ENCODE peak calls at places on chromosomes 3 and 15, in seven cellular contexts. A is tibial nerve, T is stomach, X is uterus, F is ovary, H is HCT116, B is transverse colon. I is an unnamed sample.
A peak's percentile ranks its signal among the peaks of the same experiment; 100 is the strongest.

GRCh38 chr3:12155833-12156232 is 2.9 kb downstream of the TIMP4 start:
- DNase-seq in A (no peak), T (no peak), X (no peak), F (no peak), H (peak; percentile 67), B (no peak), I (no peak)

GRCh38 chr3:10467904-10468610 is 37.3 kb downstream of the ATP2B2 start:
- DNase-seq in A (no peak), T (peak; percentile 34), X (no peak), F (no peak), H (no peak), B (no peak), I (no peak)

GRCh38 chr3:142850395-142851023 is 38.4 kb downstream of the PCOLCE2 start:
- DNase-seq in A (no peak), T (peak; percentile 42), X (no peak), F (no peak), H (peak; percentile 51), B (no peak), I (no peak)

GRCh38 chr3:158845748-158846350 is 44.0 kb downstream of the MFSD1 start:
- DNase-seq in A (peak; percentile 18), T (no peak), X (no peak), F (no peak), H (peak; percentile 27), B (no peak), I (no peak)

GRCh38 chr3:28978092-28978491 is 302.8 kb upstream of the RBMS3 start:
- DNase-seq in A (no peak), T (no peak), X (no peak), F (no peak), H (no peak), B (no peak), I (no peak)

GRCh38 chr3:171459130-171459941 is 869 bp downstream of the TNIK start:
- DNase-seq in A (peak; percentile 17), T (peak; percentile 38), X (peak; percentile 28), F (peak; percentile 27), H (no peak), B (peak; percentile 76), I (no peak)

GRCh38 chr15:66778716-66779115 is 76.7 kb downstream of the SMAD6 start:
- DNase-seq in A (no peak), T (no peak), X (no peak), F (peak; percentile 20), H (no peak), B (no peak), I (no peak)

GRCh38 chr3:39207361-39208192 is 15.2 kb upstream of the XIRP1 start:
- DNase-seq in A (no peak), T (no peak), X (no peak), F (no peak), H (no peak), B (no peak), I (no peak)

GRCh38 chr3:14680115-14680514 is 5.2 kb downstream of the C3orf20 start:
- DNase-seq in A (no peak), T (no peak), X (no peak), F (no peak), H (no peak), B (no peak), I (no peak)

GRCh38 chr3:197468866-197469382 is 86.8 kb downstream of the BDH1 start:
- DNase-seq in A (no peak), T (peak; percentile 33), X (no peak), F (no peak), H (no peak), B (peak; percentile 53), I (no peak)

GRCh38 chr3:14429237-14429636 is 26.8 kb downstream of the SLC6A6 start:
- DNase-seq in A (no peak), T (no peak), X (no peak), F (no peak), H (no peak), B (no peak), I (no peak)

GRCh38 chr15:98669638-98670037 is 21.3 kb downstream of the IGF1R start:
- DNase-seq in A (no peak), T (no peak), X (no peak), F (no peak), H (no peak), B (no peak), I (no peak)

GRCh38 chr3:103052236-103052830 is 617.5 kb downstream of the ZPLD1 start:
- DNase-seq in A (peak; percentile 47), T (no peak), X (no peak), F (no peak), H (peak; percentile 21), B (peak; percentile 58), I (peak; percentile 47)

DNA sequence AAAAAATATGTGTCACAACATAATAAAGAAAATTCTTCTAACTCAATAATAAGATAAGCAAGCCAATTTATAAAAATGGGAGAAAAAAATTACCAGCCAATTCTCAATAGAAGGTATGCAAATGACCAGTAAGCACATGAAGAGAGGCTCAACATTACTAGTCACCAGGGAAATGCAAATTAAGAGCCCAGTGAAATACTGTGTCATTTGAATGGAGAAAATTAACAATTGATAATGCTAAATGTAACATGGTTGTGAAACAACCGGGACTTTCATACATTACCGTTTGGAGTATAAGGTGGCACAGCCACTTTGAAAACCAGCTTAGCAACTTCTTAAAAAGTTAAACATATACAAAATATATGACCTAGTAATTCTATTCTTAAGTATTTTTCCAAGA is 460.7 kb downstream of the IGSF11 start:
- DNase-seq in A (no peak), T (no peak), X (no peak), F (no peak), H (no peak), B (no peak), I (no peak)
- H3K4me3 ChIP-seq in A (no peak overlapping the region), T (no peak overlapping the region), X (no peak overlapping the region), F (no peak overlapping the region), H (no peak overlapping the region), B (no peak overlapping the region), I (no peak overlapping the region)

DNA sequence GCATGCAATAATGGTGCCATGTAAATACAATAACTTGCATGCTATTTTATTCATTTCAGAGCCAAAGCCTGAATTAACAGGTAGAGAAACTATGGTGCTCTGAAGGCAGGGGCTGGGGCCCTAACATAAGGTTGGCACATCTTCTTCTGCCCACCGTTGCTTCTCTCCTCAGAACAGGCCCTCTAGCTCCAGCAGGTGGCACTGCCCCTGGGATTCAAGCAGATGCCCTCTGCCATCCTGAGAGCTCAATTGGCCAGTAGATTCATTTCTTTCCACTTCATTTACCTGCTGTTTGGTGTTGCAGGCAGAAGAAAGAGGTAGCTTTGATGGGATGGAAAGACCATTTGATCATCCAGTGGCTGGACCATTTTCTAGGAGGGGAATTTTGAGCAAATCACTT is 130.5 kb downstream of the FOXB1 start:
- DNase-seq in A (no peak), T (no peak), X (no peak), F (no peak), H (no peak), B (no peak), I (no peak)
- TF ChIP-seq CTCF in A (no peak), T (no peak), X (no peak), F (no peak), H (peak; percentile 42), B (no peak), I (no peak)

GRCh38 chr3:49021813-49022720 is at the start of gene NDUFAF3:
- DNase-seq in A (peak; percentile 86), T (peak; percentile 95), X (peak; percentile 90), F (peak; percentile 93), H (peak; percentile 90), B (peak; percentile 95), I (peak; percentile 98)
- TF ChIP-seq POLR2A in A (peak; percentile 84), T (peak; percentile 61), X (peak; percentile 90), F (peak; percentile 95), H (peak; percentile 72), B (peak; percentile 79), I (no peak)

DNA sequence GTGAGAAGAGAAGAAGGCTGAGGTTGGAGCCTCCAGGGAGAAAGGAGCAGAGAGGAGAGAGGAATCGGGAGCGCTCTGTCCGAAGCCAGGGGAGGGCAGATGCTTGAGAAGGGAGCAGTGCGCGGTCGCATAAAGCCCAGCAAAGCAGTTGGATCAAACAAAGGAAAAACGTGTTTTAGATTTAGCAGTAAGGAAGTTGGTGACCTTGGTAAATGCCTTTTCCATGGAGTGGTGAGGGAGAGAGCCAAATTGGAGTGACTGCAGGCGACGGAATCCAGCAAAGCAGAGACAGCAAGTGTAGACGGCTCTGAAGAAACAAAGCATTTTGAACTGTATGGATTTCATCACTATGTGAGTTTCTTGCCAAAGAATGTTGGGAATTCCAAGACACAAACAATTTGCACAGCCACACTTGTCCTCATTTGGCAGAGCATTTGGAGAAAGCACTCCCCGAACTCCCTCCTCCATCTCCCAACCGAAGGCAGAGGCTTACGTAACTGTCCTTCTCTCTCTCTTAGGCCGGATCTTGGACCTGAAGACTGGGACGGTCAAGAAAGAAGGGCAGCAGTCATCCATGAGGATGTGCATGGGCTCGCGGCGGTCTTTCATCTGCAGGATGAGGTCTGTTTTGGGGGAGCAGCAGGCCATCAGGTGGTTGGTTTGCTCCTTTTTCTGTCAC is 103.6 kb downstream of the ARNT2 start:
- DNase-seq in A (no peak), T (no peak), X (peak; percentile 36), F (no peak), H (no peak), B (no peak), I (no peak)
- H3K4me3 ChIP-seq in A (no peak overlapping the region), T (no peak overlapping the region), X (no peak overlapping the region), F (no peak overlapping the region), H (no peak overlapping the region), B (no peak overlapping the region), I (no peak overlapping the region)

DNA sequence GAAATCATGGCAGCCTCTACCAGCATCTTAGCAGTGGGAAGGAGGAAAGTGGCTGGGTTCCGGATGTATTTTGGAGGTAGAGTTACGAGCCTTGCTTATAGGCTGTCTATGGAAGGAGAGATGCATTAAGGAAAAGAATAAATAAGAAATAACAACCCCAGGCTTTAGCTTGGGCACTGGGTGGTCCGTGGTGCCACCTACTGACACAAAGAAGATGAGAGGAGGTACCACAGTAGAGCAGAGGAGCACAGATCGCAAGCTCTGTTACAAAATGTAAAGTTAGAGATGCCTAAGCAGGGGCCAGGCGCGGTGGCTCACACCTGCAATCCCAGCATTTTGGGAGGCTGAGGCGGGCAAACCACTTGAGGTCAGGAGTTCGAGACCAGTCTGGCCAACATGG is 74.8 kb downstream of the TMEM39A start:
- DNase-seq in A (no peak), T (no peak), X (no peak), F (no peak), H (no peak), B (no peak), I (no peak)
- TF ChIP-seq CTCF in A (no peak), T (no peak), X (no peak), F (no peak), H (peak; percentile 9), B (no peak), I (no peak)

DNA sequence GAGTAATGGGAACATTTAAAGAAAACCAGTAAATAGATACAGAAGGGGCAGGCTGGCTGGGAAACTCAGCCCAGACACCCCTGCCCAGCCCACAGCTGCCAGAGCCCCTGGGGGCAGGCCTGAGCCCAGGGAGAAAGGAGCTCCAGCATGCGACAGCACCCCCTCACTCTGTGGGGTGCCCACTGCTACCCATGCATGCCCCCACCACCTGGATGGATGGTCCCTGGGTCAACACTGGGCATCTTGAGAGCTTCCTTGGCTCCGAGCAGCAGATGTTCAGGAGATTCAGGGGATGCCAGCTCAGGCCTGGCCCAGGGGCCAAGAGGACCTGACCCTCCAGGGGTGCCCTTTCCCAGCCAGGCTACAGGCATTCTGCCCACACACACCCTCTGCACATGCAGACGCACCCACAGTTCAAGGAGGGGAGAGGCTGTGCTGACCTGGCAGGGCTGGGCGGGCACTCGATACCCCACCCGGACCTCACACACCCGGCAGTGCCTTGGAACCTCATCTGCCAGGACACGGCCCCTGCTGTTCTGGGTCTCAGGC is 31.5 kb downstream of the PTH1R start:
- DNase-seq in A (no peak), T (no peak), X (no peak), F (peak; percentile 42), H (no peak), B (no peak), I (no peak)
- TF ChIP-seq POLR2A in A (no peak), T (no peak), X (no peak), F (no peak), H (no peak), B (no peak), I (no peak)

GRCh38 chr3:157093096-157093495 is 66.9 kb downstream of the CCNL1 start:
- DNase-seq in A (no peak), T (no peak), X (no peak), F (no peak), H (no peak), B (no peak), I (no peak)
- H3K4me3 ChIP-seq in A (no peak overlapping the region), T (no peak overlapping the region), X (no peak overlapping the region), F (no peak overlapping the region), H (no peak overlapping the region), B (no peak overlapping the region), I (no peak overlapping the region)

I was measured in lower leg skin.